ENCODE peak calls at places on chromosomes 13 and 19, in nine cellular contexts. One of them, this sample, is unnamed.

GRCh38 chr19:53808710-53809125 is 15.4 kb downstream of the NLRP12 start:
- DNase-seq in H1: no peak
- DNase-seq in IMR-90: peak; percentile 42
- DNase-seq in upper lobe of right lung: no peak
- DNase-seq in WERI-Rb-1: peak; percentile 14
- DNase-seq in stomach: no peak
- DNase-seq in esophagus squamous epithelium: no peak
- DNase-seq in thoracic aorta: no peak
- DNase-seq in psoas muscle: no peak
- DNase-seq in this sample: peak; percentile 22

GRCh38 chr19:16587031-16588023 is 15.1 kb upstream of the SLC35E1 start:
- DNase-seq in upper lobe of right lung: no peak
- DNase-seq in esophagus squamous epithelium: no peak
- DNase-seq in WERI-Rb-1: peak; percentile 89
- DNase-seq in psoas muscle: no peak
- DNase-seq in IMR-90: peak; percentile 67
- DNase-seq in stomach: no peak
- DNase-seq in H1: no peak
- DNase-seq in thoracic aorta: no peak
- DNase-seq in this sample: peak; percentile 93

GRCh38 chr19:13996928-13997636 is 9.0 kb downstream of the RFX1 start:
- DNase-seq in thoracic aorta: no peak
- DNase-seq in IMR-90: no peak
- DNase-seq in psoas muscle: peak; percentile 9
- DNase-seq in stomach: no peak
- DNase-seq in WERI-Rb-1: no peak
- DNase-seq in upper lobe of right lung: peak; percentile 57
- DNase-seq in H1: no peak
- DNase-seq in esophagus squamous epithelium: no peak
- DNase-seq in this sample: no peak

GRCh38 chr13:76980075-76980718 is 11.7 kb upstream of the CLN5 start:
- DNase-seq in stomach: peak; percentile 84
- DNase-seq in IMR-90: peak; percentile 24
- DNase-seq in H1: peak; percentile 74
- DNase-seq in thoracic aorta: no peak
- DNase-seq in WERI-Rb-1: peak; percentile 67
- DNase-seq in esophagus squamous epithelium: no peak
- DNase-seq in psoas muscle: peak; percentile 79
- DNase-seq in upper lobe of right lung: peak; percentile 91
- DNase-seq in this sample: peak; percentile 51

GRCh38 chr19:16571689-16572331 is 405 bp downstream of the SLC35E1 start:
- DNase-seq in esophagus squamous epithelium: no peak
- DNase-seq in thoracic aorta: no peak
- DNase-seq in upper lobe of right lung: no peak
- DNase-seq in psoas muscle: no peak
- DNase-seq in WERI-Rb-1: no peak
- DNase-seq in IMR-90: peak; percentile 20
- DNase-seq in H1: no peak
- DNase-seq in stomach: peak; percentile 41
- DNase-seq in this sample: peak; percentile 62

GRCh38 chr13:23570099-23570926 is at the start of gene TNFRSF19:
- DNase-seq in stomach: no peak
- DNase-seq in IMR-90: peak; percentile 91
- DNase-seq in upper lobe of right lung: no peak
- DNase-seq in H1: no peak
- DNase-seq in esophagus squamous epithelium: no peak
- DNase-seq in psoas muscle: peak; percentile 29
- DNase-seq in WERI-Rb-1: peak; percentile 92
- DNase-seq in thoracic aorta: no peak
- DNase-seq in this sample: no peak

GRCh38 chr13:98871727-98872126 is 106.1 kb downstream of the DOCK9 start:
- DNase-seq in WERI-Rb-1: no peak
- DNase-seq in psoas muscle: no peak
- DNase-seq in upper lobe of right lung: no peak
- DNase-seq in H1: no peak
- DNase-seq in thoracic aorta: no peak
- DNase-seq in IMR-90: no peak
- DNase-seq in esophagus squamous epithelium: no peak
- DNase-seq in stomach: no peak
- DNase-seq in this sample: no peak

GRCh38 chr19:41887711-41888382 is 4.9 kb downstream of the ARHGEF1 start:
- DNase-seq in stomach: peak; percentile 76
- DNase-seq in psoas muscle: no peak
- DNase-seq in upper lobe of right lung: peak; percentile 93
- DNase-seq in thoracic aorta: no peak
- DNase-seq in esophagus squamous epithelium: no peak
- DNase-seq in H1: peak; percentile 64
- DNase-seq in IMR-90: peak; percentile 64
- DNase-seq in WERI-Rb-1: no peak
- DNase-seq in this sample: peak; percentile 89

GRCh38 chr13:109672545-109672944 is 113.8 kb downstream of the IRS2 start:
- DNase-seq in thoracic aorta: no peak
- DNase-seq in upper lobe of right lung: no peak
- DNase-seq in H1: no peak
- DNase-seq in IMR-90: peak; percentile 19
- DNase-seq in psoas muscle: no peak
- DNase-seq in stomach: no peak
- DNase-seq in esophagus squamous epithelium: no peak
- DNase-seq in WERI-Rb-1: no peak
- DNase-seq in this sample: no peak

GRCh38 chr19:17359905-17360800 is 17.0 kb downstream of the PLVAP start:
- DNase-seq in stomach: no peak
- DNase-seq in thoracic aorta: no peak
- DNase-seq in upper lobe of right lung: no peak
- DNase-seq in psoas muscle: no peak
- DNase-seq in WERI-Rb-1: no peak
- DNase-seq in esophagus squamous epithelium: no peak
- DNase-seq in H1: no peak
- DNase-seq in IMR-90: no peak
- DNase-seq in this sample: no peak

GRCh38 chr19:50551713-50552187 is 16.5 kb downstream of the LRRC4B start:
- DNase-seq in psoas muscle: no peak
- DNase-seq in H1: no peak
- DNase-seq in IMR-90: no peak
- DNase-seq in WERI-Rb-1: no peak
- DNase-seq in esophagus squamous epithelium: no peak
- DNase-seq in stomach: no peak
- DNase-seq in thoracic aorta: no peak
- DNase-seq in upper lobe of right lung: no peak
- DNase-seq in this sample: no peak

GRCh38 chr13:20206836-20207235 is 14.1 kb upstream of the GJB2 start:
- DNase-seq in esophagus squamous epithelium: no peak
- DNase-seq in psoas muscle: no peak
- DNase-seq in IMR-90: no peak
- DNase-seq in stomach: no peak
- DNase-seq in thoracic aorta: no peak
- DNase-seq in upper lobe of right lung: no peak
- DNase-seq in WERI-Rb-1: no peak
- DNase-seq in H1: no peak
- DNase-seq in this sample: no peak

GRCh38 chr19:6103894-6104293 is 6.4 kb downstream of the RFX2 start:
- DNase-seq in stomach: no peak
- DNase-seq in upper lobe of right lung: no peak
- DNase-seq in WERI-Rb-1: no peak
- DNase-seq in thoracic aorta: no peak
- DNase-seq in H1: no peak
- DNase-seq in esophagus squamous epithelium: no peak
- DNase-seq in IMR-90: no peak
- DNase-seq in psoas muscle: no peak
- DNase-seq in this sample: no peak

GRCh38 chr13:35549481-35549880 is 73.0 kb upstream of the MAB21L1 start:
- DNase-seq in WERI-Rb-1: no peak
- DNase-seq in upper lobe of right lung: no peak
- DNase-seq in H1: no peak
- DNase-seq in stomach: no peak
- DNase-seq in thoracic aorta: no peak
- DNase-seq in esophagus squamous epithelium: no peak
- DNase-seq in psoas muscle: no peak
- DNase-seq in IMR-90: peak; percentile 43
- DNase-seq in this sample: no peak

GRCh38 chr13:48790996-48791395 is 137.3 kb downstream of the CYSLTR2 start:
- DNase-seq in stomach: no peak
- DNase-seq in thoracic aorta: no peak
- DNase-seq in WERI-Rb-1: no peak
- DNase-seq in H1: no peak
- DNase-seq in esophagus squamous epithelium: no peak
- DNase-seq in IMR-90: no peak
- DNase-seq in psoas muscle: no peak
- DNase-seq in upper lobe of right lung: no peak
- DNase-seq in this sample: no peak

GRCh38 chr19:48819366-48819816 is 8.6 kb upstream of the BCAT2 start:
- DNase-seq in IMR-90: peak; percentile 79
- DNase-seq in psoas muscle: peak; percentile 94
- DNase-seq in thoracic aorta: peak; percentile 74
- DNase-seq in esophagus squamous epithelium: no peak
- DNase-seq in upper lobe of right lung: peak; percentile 93
- DNase-seq in stomach: peak; percentile 97
- DNase-seq in H1: no peak
- DNase-seq in WERI-Rb-1: no peak
- DNase-seq in this sample: no peak

GRCh38 chr19:53432088-53432661 is 391 bp downstream of the ZNF761 start:
- DNase-seq in WERI-Rb-1: no peak
- DNase-seq in H1: no peak
- DNase-seq in upper lobe of right lung: peak; percentile 75
- DNase-seq in psoas muscle: peak; percentile 48
- DNase-seq in thoracic aorta: no peak
- DNase-seq in IMR-90: peak; percentile 13
- DNase-seq in stomach: peak; percentile 27
- DNase-seq in esophagus squamous epithelium: no peak
- DNase-seq in this sample: peak; percentile 15

DNA sequence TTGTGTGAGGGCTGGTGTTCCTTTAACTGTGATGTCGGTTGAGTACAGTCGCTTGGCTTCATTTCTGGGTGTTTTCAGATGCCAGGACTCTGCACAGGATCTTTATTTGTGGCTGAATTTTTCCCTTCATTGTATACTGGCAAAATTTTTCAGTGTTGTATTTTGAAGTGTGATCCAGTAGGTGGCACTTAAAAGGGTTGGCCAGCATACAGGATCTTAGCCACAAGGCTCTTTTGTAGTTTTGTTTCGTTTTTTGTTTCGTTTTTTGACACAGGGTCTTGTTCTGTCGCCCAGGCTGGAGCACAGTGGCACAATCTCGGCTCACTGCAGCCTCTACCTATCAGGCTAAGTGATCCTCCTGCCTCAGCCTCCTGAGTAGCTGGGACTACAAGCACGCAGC is 8.7 kb downstream of the FCAR start:
- DNase-seq in H1: no peak
- DNase-seq in esophagus squamous epithelium: no peak
- DNase-seq in psoas muscle: no peak
- DNase-seq in IMR-90: no peak
- DNase-seq in WERI-Rb-1: no peak
- DNase-seq in upper lobe of right lung: no peak
- DNase-seq in stomach: no peak
- DNase-seq in thoracic aorta: no peak
- DNase-seq in this sample: peak; percentile 76
- TF ChIP-seq CTCF in H1: peak; percentile 26
- TF ChIP-seq CTCF in esophagus squamous epithelium: no peak
- TF ChIP-seq CTCF in psoas muscle: no peak
- TF ChIP-seq CTCF in IMR-90: no peak
- TF ChIP-seq CTCF in WERI-Rb-1: no peak
- TF ChIP-seq CTCF in upper lobe of right lung: no peak
- TF ChIP-seq CTCF in stomach: no peak
- TF ChIP-seq CTCF in thoracic aorta: no peak
- TF ChIP-seq CTCF in this sample: peak; percentile 71

DNA sequence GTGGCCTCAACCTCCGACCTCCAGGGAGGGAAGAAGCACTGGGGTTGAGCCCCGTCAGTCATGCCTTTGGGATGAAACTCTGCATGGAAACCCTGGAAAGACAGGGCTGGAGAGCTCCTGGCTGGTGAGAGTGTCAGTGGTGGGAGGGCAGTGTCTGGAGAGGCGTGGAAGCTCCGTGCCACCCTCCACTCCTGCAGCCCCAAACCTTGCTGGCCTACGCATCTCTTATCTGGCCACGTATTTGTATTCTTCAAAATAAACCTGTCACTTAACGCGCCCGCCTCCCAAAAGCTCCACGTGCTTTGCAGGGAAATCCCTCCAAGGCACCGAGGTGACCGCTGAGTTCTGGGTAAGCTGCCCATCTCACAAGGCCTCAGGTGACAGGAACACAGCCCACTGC is 84.3 kb downstream of the TEX29 start:
- DNase-seq in thoracic aorta: no peak
- DNase-seq in IMR-90: no peak
- DNase-seq in H1: no peak
- DNase-seq in psoas muscle: no peak
- DNase-seq in stomach: no peak
- DNase-seq in esophagus squamous epithelium: no peak
- DNase-seq in upper lobe of right lung: peak; percentile 51
- DNase-seq in WERI-Rb-1: no peak
- DNase-seq in this sample: no peak
- H3K27ac ChIP-seq in thoracic aorta: no peak overlapping the region
- H3K27ac ChIP-seq in IMR-90: no peak overlapping the region
- H3K27ac ChIP-seq in H1: no peak overlapping the region
- H3K27ac ChIP-seq in psoas muscle: no peak overlapping the region
- H3K27ac ChIP-seq in stomach: no peak overlapping the region
- H3K27ac ChIP-seq in esophagus squamous epithelium: no peak overlapping the region
- H3K27ac ChIP-seq in upper lobe of right lung: no peak overlapping the region
- H3K27ac ChIP-seq in WERI-Rb-1: no peak overlapping the region
- H3K27ac ChIP-seq in this sample: no peak overlapping the region

DNA sequence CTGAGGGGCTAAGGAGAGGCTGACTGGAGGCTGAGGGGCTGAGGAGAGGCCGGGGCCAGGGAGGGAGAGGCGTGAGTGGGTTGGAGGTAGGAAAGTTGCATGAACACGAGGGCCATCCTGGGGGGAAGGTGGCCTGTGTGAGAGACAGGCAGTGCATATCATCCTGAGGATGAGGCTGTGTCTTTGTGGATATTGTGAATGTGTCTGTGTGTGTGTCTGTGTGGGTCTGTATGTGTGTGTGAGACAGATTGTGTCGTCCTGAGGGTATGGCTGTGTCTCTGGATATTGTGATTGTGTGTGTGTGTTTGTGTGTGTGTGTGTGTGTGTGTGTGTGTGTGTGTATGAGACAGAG is 422 bp downstream of the ZNF71 start:
- DNase-seq in psoas muscle: no peak
- DNase-seq in thoracic aorta: no peak
- DNase-seq in stomach: no peak
- DNase-seq in esophagus squamous epithelium: no peak
- DNase-seq in H1: no peak
- DNase-seq in IMR-90: peak; percentile 9
- DNase-seq in upper lobe of right lung: no peak
- DNase-seq in WERI-Rb-1: no peak
- DNase-seq in this sample: no peak
- TF ChIP-seq CTCF in psoas muscle: no peak
- TF ChIP-seq CTCF in thoracic aorta: no peak
- TF ChIP-seq CTCF in stomach: no peak
- TF ChIP-seq CTCF in esophagus squamous epithelium: no peak
- TF ChIP-seq CTCF in H1: no peak
- TF ChIP-seq CTCF in IMR-90: no peak
- TF ChIP-seq CTCF in upper lobe of right lung: no peak
- TF ChIP-seq CTCF in WERI-Rb-1: no peak
- TF ChIP-seq CTCF in this sample: no peak

DNA sequence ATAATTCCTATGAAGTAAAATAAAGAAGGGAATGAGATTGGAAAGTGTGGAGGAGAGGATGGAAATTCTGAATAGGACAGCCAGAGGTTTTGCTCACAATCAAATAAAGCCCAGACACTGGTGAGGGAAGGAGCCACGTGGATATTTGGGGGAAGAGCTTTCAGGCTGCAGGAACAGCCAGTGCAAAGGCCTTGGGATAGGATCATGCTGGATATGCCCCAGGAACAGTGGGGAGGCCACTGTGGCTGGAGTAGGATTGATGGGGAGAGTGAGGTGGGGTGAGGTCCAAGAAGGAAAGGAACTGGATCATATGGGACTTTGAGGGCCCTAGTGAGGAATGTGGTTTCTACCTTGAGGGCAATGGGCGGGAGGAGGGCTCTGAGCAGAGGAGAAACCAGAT is 4.1 kb upstream of the FXYD5 start:
- DNase-seq in WERI-Rb-1: no peak
- DNase-seq in psoas muscle: no peak
- DNase-seq in upper lobe of right lung: no peak
- DNase-seq in stomach: no peak
- DNase-seq in esophagus squamous epithelium: no peak
- DNase-seq in thoracic aorta: no peak
- DNase-seq in IMR-90: no peak
- DNase-seq in H1: no peak
- DNase-seq in this sample: no peak
- H3K27ac ChIP-seq in WERI-Rb-1: no peak overlapping the region
- H3K27ac ChIP-seq in psoas muscle: no peak overlapping the region
- H3K27ac ChIP-seq in upper lobe of right lung: no peak overlapping the region
- H3K27ac ChIP-seq in stomach: no peak overlapping the region
- H3K27ac ChIP-seq in esophagus squamous epithelium: no peak overlapping the region
- H3K27ac ChIP-seq in thoracic aorta: no peak overlapping the region
- H3K27ac ChIP-seq in IMR-90: no peak overlapping the region
- H3K27ac ChIP-seq in H1: no peak overlapping the region
- H3K27ac ChIP-seq in this sample: no peak overlapping the region